ENCODE peak calls at places on chromosomes 4 and X, in seven cellular contexts. One of them, this sample, is unnamed.

GRCh38 chr4:128835498-128836222 is 26.2 kb downstream of the JADE1 start:
- DNase-seq in SK-N-SH: no peak
- DNase-seq in GM12892: no peak
- DNase-seq in GM12878: no peak
- DNase-seq in K562: no peak
- DNase-seq in H1: no peak
- DNase-seq in HepG2: no peak
- DNase-seq in this sample: no peak

GRCh38 chr4:140943887-140944515 is 187.8 kb upstream of the TBC1D9 start:
- DNase-seq in K562: no peak
- DNase-seq in SK-N-SH: no peak
- DNase-seq in GM12892: no peak
- DNase-seq in GM12878: no peak
- DNase-seq in HepG2: no peak
- DNase-seq in H1: no peak
- DNase-seq in this sample: no peak

GRCh38 chr4:38989487-38989886 is 42.7 kb downstream of the TMEM156 start:
- DNase-seq in GM12892: no peak
- DNase-seq in H1: no peak
- DNase-seq in GM12878: no peak
- DNase-seq in HepG2: no peak
- DNase-seq in K562: no peak
- DNase-seq in SK-N-SH: no peak
- DNase-seq in this sample: no peak

GRCh38 chrX:119477812-119478232 is 9.6 kb downstream of the SLC25A5 start:
- DNase-seq in K562: peak
- DNase-seq in SK-N-SH: no peak
- DNase-seq in H1: no peak
- DNase-seq in GM12878: no peak
- DNase-seq in GM12892: no peak
- DNase-seq in HepG2: peak
- DNase-seq in this sample: no peak

GRCh38 chrX:15549189-15550012 is 48.8 kb downstream of the BMX start:
- DNase-seq in HepG2: no peak
- DNase-seq in H1: no peak
- DNase-seq in K562: peak
- DNase-seq in GM12892: no peak
- DNase-seq in SK-N-SH: no peak
- DNase-seq in GM12878: no peak
- DNase-seq in this sample: no peak

GRCh38 chrX:139287155-139287924 is 243.2 kb upstream of the F9 start:
- DNase-seq in SK-N-SH: no peak
- DNase-seq in H1: no peak
- DNase-seq in GM12878: no peak
- DNase-seq in K562: no peak
- DNase-seq in GM12892: no peak
- DNase-seq in HepG2: peak
- DNase-seq in this sample: no peak

GRCh38 chr4:56937262-56937661 is 29.6 kb downstream of the REST start:
- DNase-seq in GM12878: no peak
- DNase-seq in H1: no peak
- DNase-seq in GM12892: no peak
- DNase-seq in SK-N-SH: no peak
- DNase-seq in HepG2: no peak
- DNase-seq in K562: no peak
- DNase-seq in this sample: no peak

GRCh38 chr4:26870576-26871260 is 10.1 kb downstream of the STIM2 start:
- DNase-seq in HepG2: no peak
- DNase-seq in GM12892: no peak
- DNase-seq in SK-N-SH: peak
- DNase-seq in H1: no peak
- DNase-seq in K562: no peak
- DNase-seq in GM12878: no peak
- DNase-seq in this sample: no peak

GRCh38 chr4:5785806-5786680 is 75.0 kb downstream of the EVC start:
- DNase-seq in K562: no peak
- DNase-seq in GM12892: no peak
- DNase-seq in SK-N-SH: no peak
- DNase-seq in H1: no peak
- DNase-seq in GM12878: no peak
- DNase-seq in HepG2: no peak
- DNase-seq in this sample: no peak

GRCh38 chr4:56314207-56314915 is 72.9 kb downstream of the AASDH start:
- DNase-seq in HepG2: no peak
- DNase-seq in SK-N-SH: no peak
- DNase-seq in GM12878: no peak
- DNase-seq in K562: no peak
- DNase-seq in H1: no peak
- DNase-seq in GM12892: no peak
- DNase-seq in this sample: no peak

GRCh38 chrX:142327182-142327581 is 122.1 kb upstream of the MAGEC2 start:
- DNase-seq in GM12892: no peak
- DNase-seq in HepG2: no peak
- DNase-seq in H1: no peak
- DNase-seq in K562: no peak
- DNase-seq in SK-N-SH: no peak
- DNase-seq in GM12878: no peak
- DNase-seq in this sample: no peak

GRCh38 chr4:150943831-150944230 is 71.3 kb downstream of the LRBA start:
- DNase-seq in HepG2: no peak
- DNase-seq in H1: no peak
- DNase-seq in SK-N-SH: no peak
- DNase-seq in K562: no peak
- DNase-seq in GM12878: no peak
- DNase-seq in GM12892: no peak
- DNase-seq in this sample: no peak

GRCh38 chrX:11239230-11239629 is 54.0 kb upstream of the AMELX start:
- DNase-seq in GM12892: no peak
- DNase-seq in K562: peak
- DNase-seq in HepG2: peak
- DNase-seq in SK-N-SH: peak
- DNase-seq in GM12878: peak
- DNase-seq in H1: no peak
- DNase-seq in this sample: no peak

GRCh38 chrX:3268804-3269203 is 77.6 kb downstream of the MXRA5 start:
- DNase-seq in GM12878: no peak
- DNase-seq in SK-N-SH: no peak
- DNase-seq in H1: no peak
- DNase-seq in HepG2: no peak
- DNase-seq in K562: no peak
- DNase-seq in GM12892: no peak
- DNase-seq in this sample: no peak

GRCh38 chr4:77710125-77710524 is 104.5 kb downstream of the CXCL13 start:
- DNase-seq in HepG2: peak
- DNase-seq in K562: no peak
- DNase-seq in SK-N-SH: no peak
- DNase-seq in H1: no peak
- DNase-seq in GM12878: no peak
- DNase-seq in GM12892: no peak
- DNase-seq in this sample: no peak

GRCh38 chrX:39974228-39974627 is 123.5 kb downstream of the BCOR start:
- DNase-seq in SK-N-SH: no peak
- DNase-seq in HepG2: peak
- DNase-seq in GM12892: no peak
- DNase-seq in K562: no peak
- DNase-seq in GM12878: no peak
- DNase-seq in H1: no peak
- DNase-seq in this sample: no peak

GRCh38 chr4:86522349-86522748 is 71.8 kb upstream of the PTPN13 start:
- DNase-seq in GM12892: no peak
- DNase-seq in HepG2: no peak
- DNase-seq in H1: no peak
- DNase-seq in K562: no peak
- DNase-seq in SK-N-SH: no peak
- DNase-seq in GM12878: no peak
- DNase-seq in this sample: no peak

GRCh38 chrX:110145854-110146253 is 142.9 kb downstream of the TMEM164 start:
- DNase-seq in SK-N-SH: peak
- DNase-seq in K562: peak
- DNase-seq in GM12892: no peak
- DNase-seq in GM12878: no peak
- DNase-seq in HepG2: no peak
- DNase-seq in H1: no peak
- DNase-seq in this sample: no peak

GRCh38 chr4:183840311-183840710 is 64.8 kb upstream of the STOX2 start:
- DNase-seq in HepG2: peak
- DNase-seq in SK-N-SH: peak
- DNase-seq in GM12892: peak
- DNase-seq in K562: peak
- DNase-seq in GM12878: peak
- DNase-seq in H1: peak
- DNase-seq in this sample: peak

GRCh38 chrX:69128573-69128972 is 36.7 kb downstream of the PJA1 start:
- DNase-seq in K562: peak
- DNase-seq in GM12878: no peak
- DNase-seq in HepG2: no peak
- DNase-seq in GM12892: no peak
- DNase-seq in H1: peak
- DNase-seq in SK-N-SH: peak
- DNase-seq in this sample: no peak

GRCh38 chr4:99400831-99401230 is 34.3 kb downstream of the ADH7 start:
- DNase-seq in GM12878: no peak
- DNase-seq in GM12892: no peak
- DNase-seq in H1: no peak
- DNase-seq in K562: no peak
- DNase-seq in HepG2: no peak
- DNase-seq in SK-N-SH: no peak
- DNase-seq in this sample: no peak

GRCh38 chr4:152277333-152277732 is 258.6 kb downstream of the FBXW7 start:
- DNase-seq in SK-N-SH: no peak
- DNase-seq in HepG2: no peak
- DNase-seq in GM12892: no peak
- DNase-seq in H1: no peak
- DNase-seq in K562: no peak
- DNase-seq in GM12878: no peak
- DNase-seq in this sample: no peak

GRCh38 chr4:152278172-152278504 is 257.8 kb downstream of the FBXW7 start:
- DNase-seq in K562: no peak
- DNase-seq in SK-N-SH: no peak
- DNase-seq in H1: no peak
- DNase-seq in GM12878: peak
- DNase-seq in GM12892: no peak
- DNase-seq in HepG2: no peak
- DNase-seq in this sample: no peak

GRCh38 chr4:152269448-152270191 is 266.3 kb downstream of the FBXW7 start:
- DNase-seq in SK-N-SH: no peak
- DNase-seq in GM12878: no peak
- DNase-seq in HepG2: peak
- DNase-seq in K562: no peak
- DNase-seq in GM12892: no peak
- DNase-seq in H1: no peak
- DNase-seq in this sample: no peak

GRCh38 chr4:152278505-152279301 is 257.2 kb downstream of the FBXW7 start:
- DNase-seq in GM12878: peak
- DNase-seq in HepG2: no peak
- DNase-seq in H1: no peak
- DNase-seq in SK-N-SH: no peak
- DNase-seq in GM12892: no peak
- DNase-seq in K562: no peak
- DNase-seq in this sample: no peak

GRCh38 chr4:152273343-152273742 is 262.5 kb downstream of the FBXW7 start:
- DNase-seq in SK-N-SH: no peak
- DNase-seq in HepG2: no peak
- DNase-seq in K562: no peak
- DNase-seq in GM12892: no peak
- DNase-seq in H1: no peak
- DNase-seq in GM12878: no peak
- DNase-seq in this sample: no peak
- TF ChIP-seq TAF1 in SK-N-SH: no peak
- TF ChIP-seq TAF1 in HepG2: no peak
- TF ChIP-seq TAF1 in K562: no peak
- TF ChIP-seq TAF1 in GM12892: no peak
- TF ChIP-seq TAF1 in H1: no peak
- TF ChIP-seq TAF1 in GM12878: no peak
- TF ChIP-seq TAF1 in this sample: no peak

GRCh38 chr4:185115827-185116232 is 27.2 kb upstream of the SLC25A4 start:
- DNase-seq in GM12878: no peak
- DNase-seq in K562: peak
- DNase-seq in GM12892: no peak
- DNase-seq in H1: peak
- DNase-seq in SK-N-SH: peak
- DNase-seq in HepG2: peak
- DNase-seq in this sample: no peak
- TF ChIP-seq TAF1 in GM12878: no peak
- TF ChIP-seq TAF1 in K562: peak
- TF ChIP-seq TAF1 in GM12892: no peak
- TF ChIP-seq TAF1 in H1: peak
- TF ChIP-seq TAF1 in SK-N-SH: no peak
- TF ChIP-seq TAF1 in HepG2: no peak
- TF ChIP-seq TAF1 in this sample: no peak

DNA sequence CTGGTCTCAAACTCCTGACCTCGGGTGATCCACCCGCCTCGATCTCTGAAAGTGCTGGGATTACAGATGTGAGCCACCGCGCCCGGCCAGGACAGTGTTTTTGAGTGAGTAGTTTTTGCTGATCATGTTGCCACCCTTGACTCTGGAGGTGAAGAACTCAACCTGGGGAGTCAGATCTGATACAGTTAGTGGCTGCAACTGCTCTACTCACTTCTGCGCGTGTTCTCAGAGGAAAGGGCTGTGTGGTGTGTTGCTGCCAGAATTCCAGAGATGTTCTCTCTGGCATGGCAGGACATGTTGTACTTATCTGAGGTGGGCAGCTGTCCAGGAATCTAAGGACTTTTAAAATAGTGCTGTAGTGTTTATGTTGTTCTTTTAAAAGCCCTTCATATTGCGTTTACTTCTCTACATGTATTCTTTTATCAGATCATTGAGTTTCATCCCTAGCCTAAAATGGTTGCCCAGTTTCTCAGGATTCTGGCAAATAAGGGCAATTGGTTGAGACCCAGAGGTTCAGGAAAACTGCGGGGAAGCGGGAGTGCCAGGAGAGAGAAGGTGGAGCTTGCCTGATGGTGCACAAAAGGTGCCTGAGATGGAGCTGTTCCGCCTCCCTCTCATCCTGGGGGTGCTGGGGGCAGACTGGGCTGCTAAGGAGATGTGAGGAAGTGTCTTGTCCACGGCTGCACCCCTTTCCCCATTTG is 97.7 kb downstream of the ARHGAP10 start:
- DNase-seq in H1: no peak
- DNase-seq in K562: no peak
- DNase-seq in SK-N-SH: no peak
- DNase-seq in HepG2: no peak
- DNase-seq in GM12892: no peak
- DNase-seq in GM12878: no peak
- DNase-seq in this sample: no peak
- TF ChIP-seq TAF1 in H1: no peak
- TF ChIP-seq TAF1 in K562: no peak
- TF ChIP-seq TAF1 in SK-N-SH: no peak
- TF ChIP-seq TAF1 in HepG2: no peak
- TF ChIP-seq TAF1 in GM12892: no peak
- TF ChIP-seq TAF1 in GM12878: no peak
- TF ChIP-seq TAF1 in this sample: no peak

DNA sequence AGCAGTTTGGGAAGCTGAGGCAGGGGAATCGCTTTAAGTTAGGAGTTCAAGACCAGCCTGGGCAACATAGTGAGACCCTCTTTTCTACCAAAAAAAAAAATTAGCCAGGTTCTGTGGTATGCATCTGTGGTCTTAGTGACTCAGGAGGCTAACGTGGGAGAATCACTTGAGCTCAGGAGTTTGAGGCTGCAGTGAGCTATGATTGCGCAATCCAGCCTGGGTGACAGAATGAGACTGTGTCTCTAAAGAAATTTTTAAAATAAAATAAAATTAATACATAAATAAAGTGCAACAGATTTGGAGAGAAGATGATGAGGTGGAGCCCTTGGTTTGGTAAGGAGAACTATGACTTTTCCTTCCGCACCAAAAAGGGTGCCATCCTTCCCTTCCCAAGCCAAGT is 436.9 kb downstream of the NLGN4X start:
- DNase-seq in H1: no peak
- DNase-seq in GM12878: no peak
- DNase-seq in SK-N-SH: no peak
- DNase-seq in HepG2: no peak
- DNase-seq in K562: no peak
- DNase-seq in GM12892: no peak
- DNase-seq in this sample: no peak
- TF ChIP-seq TAF1 in H1: no peak
- TF ChIP-seq TAF1 in GM12878: no peak
- TF ChIP-seq TAF1 in SK-N-SH: no peak
- TF ChIP-seq TAF1 in HepG2: no peak
- TF ChIP-seq TAF1 in K562: no peak
- TF ChIP-seq TAF1 in GM12892: no peak
- TF ChIP-seq TAF1 in this sample: no peak